ENCODE peak calls at places on chromosomes 1 and 21, in six cellular contexts. J, M, X, Y, R and T are unnamed samples.

GRCh38 chr1:232168513-232168912 is 461.4 kb downstream of the SIPA1L2 start:
- DNase-seq in R (no peak), J (no peak), X (no peak), M (no peak), Y (no peak), T (no peak)

GRCh38 chr1:186283374-186283773 is 91.7 kb downstream of the TPR start:
- DNase-seq in M (no peak), R (no peak), J (no peak), X (no peak), Y (no peak), T (no peak)

GRCh38 chr21:33302796-33303195 is 22.0 kb upstream of the IFNAR1 start:
- DNase-seq in Y (no peak), J (no peak), R (no peak), X (no peak), M (no peak), T (no peak)

GRCh38 chr1:192762265-192762664 is 46.6 kb upstream of the RGS2 start:
- DNase-seq in J (no peak), M (no peak), X (no peak), R (no peak), Y (no peak), T (no peak)

GRCh38 chr1:164308101-164308500 is 250.9 kb upstream of the PBX1 start:
- DNase-seq in X (no peak), J (no peak), R (no peak), M (no peak), Y (no peak), T (no peak)

GRCh38 chr1:11174271-11174942 is 14.7 kb upstream of the ANGPTL7 start:
- DNase-seq in M (no peak), R (no peak), Y (no peak), X (no peak), J (no peak), T (no peak)

GRCh38 chr1:183272390-183272801 is 86.3 kb downstream of the LAMC2 start:
- DNase-seq in Y (no peak), M (no peak), R (no peak), J (no peak), X (peak; percentile 48), T (no peak)

GRCh38 chr21:34874689-34875513 is 174.2 kb downstream of the RUNX1 start:
- DNase-seq in X (no peak), J (no peak), R (no peak), Y (no peak), M (no peak), T (no peak)

GRCh38 chr1:93839756-93840155 is 39.2 kb downstream of the DNTTIP2 start:
- DNase-seq in J (no peak), M (no peak), R (no peak), Y (no peak), X (no peak), T (no peak)

GRCh38 chr1:96362623-96363022 is 359.0 kb upstream of the PTBP2 start:
- DNase-seq in X (peak; percentile 95), Y (no peak), R (no peak), M (no peak), J (no peak), T (no peak)

GRCh38 chr21:35974801-35975200 is 85.5 kb downstream of the SETD4 start:
- DNase-seq in M (no peak), J (no peak), Y (no peak), X (peak; percentile 61), R (no peak), T (peak; percentile 60)

GRCh38 chr1:37485902-37486679 is 11.7 kb downstream of the ZC3H12A start:
- DNase-seq in M (no peak), X (peak; percentile 66), J (no peak), R (peak; percentile 61), Y (no peak), T (no peak)

GRCh38 chr1:11806307-11806936 is 431 bp downstream of the CLCN6 start:
- DNase-seq in Y (no peak), X (peak; percentile 29), J (no peak), M (peak; percentile 58), R (no peak), T (peak; percentile 21)

GRCh38 chr1:119816407-119816806 is 5.1 kb upstream of the REG4 start:
- DNase-seq in X (no peak), J (no peak), Y (no peak), M (no peak), R (no peak), T (peak; percentile 75)

GRCh38 chr1:60727553-60727952 is 354.8 kb upstream of the NFIA start:
- DNase-seq in R (no peak), X (no peak), M (no peak), Y (no peak), J (no peak), T (no peak)

GRCh38 chr1:208929575-208929974 is 653.9 kb upstream of the CAMK1G start:
- DNase-seq in Y (no peak), X (peak; percentile 1), M (no peak), R (no peak), J (no peak), T (no peak)

GRCh38 chr1:58304584-58304983 is 241.9 kb downstream of the OMA1 start:
- DNase-seq in X (no peak), R (no peak), M (peak; percentile 53), Y (no peak), J (no peak), T (peak; percentile 79)

DNA sequence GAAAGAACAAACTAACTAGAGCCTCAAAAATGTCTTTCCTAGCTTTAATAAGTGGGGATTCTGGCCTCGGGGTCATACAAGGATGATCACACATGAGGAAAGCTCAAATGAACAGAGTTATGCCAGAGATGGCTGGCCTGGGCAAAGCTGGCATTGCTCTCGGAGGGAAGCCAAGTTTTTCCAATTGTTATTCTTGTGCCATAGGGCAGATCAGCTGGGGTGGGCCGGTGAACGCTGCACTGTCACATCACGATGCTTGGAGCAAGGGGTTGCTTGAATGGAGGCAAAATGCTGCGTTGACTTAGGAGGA is 75.9 kb upstream of the LYST start:
- DNase-seq in X (no peak), R (no peak), Y (no peak), J (no peak), M (no peak), T (no peak)
- H3K4me1 ChIP-seq in X (peaks cover 11% of the 10 kb centered on the region), R (no peaks in the 10 kb centered on the region), Y (no peaks in the 10 kb centered on the region), J (no peaks in the 10 kb centered on the region), M (no peaks in the 10 kb centered on the region), T (no peaks in the 10 kb centered on the region)

GRCh38 chr1:201508809-201509208 is 1.9 kb upstream of the CSRP1 start:
- DNase-seq in R (no peak), X (no peak), Y (no peak), J (no peak), M (no peak), T (no peak)

GRCh38 chr1:201510734-201511133 is 3.8 kb upstream of the CSRP1 start:
- DNase-seq in R (no peak), M (no peak), X (no peak), J (no peak), Y (no peak), T (peak; percentile 0)

GRCh38 chr1:201511925-201512539 is 5.1 kb upstream of the CSRP1 start:
- DNase-seq in R (peak; percentile 93), Y (peak; percentile 77), X (peak; percentile 57), M (peak; percentile 80), J (peak; percentile 18), T (peak; percentile 64)

GRCh38 chr1:201511396-201511795 is 4.5 kb upstream of the CSRP1 start:
- DNase-seq in X (no peak), R (peak; percentile 48), M (no peak), Y (no peak), J (no peak), T (peak; percentile 70)

DNA sequence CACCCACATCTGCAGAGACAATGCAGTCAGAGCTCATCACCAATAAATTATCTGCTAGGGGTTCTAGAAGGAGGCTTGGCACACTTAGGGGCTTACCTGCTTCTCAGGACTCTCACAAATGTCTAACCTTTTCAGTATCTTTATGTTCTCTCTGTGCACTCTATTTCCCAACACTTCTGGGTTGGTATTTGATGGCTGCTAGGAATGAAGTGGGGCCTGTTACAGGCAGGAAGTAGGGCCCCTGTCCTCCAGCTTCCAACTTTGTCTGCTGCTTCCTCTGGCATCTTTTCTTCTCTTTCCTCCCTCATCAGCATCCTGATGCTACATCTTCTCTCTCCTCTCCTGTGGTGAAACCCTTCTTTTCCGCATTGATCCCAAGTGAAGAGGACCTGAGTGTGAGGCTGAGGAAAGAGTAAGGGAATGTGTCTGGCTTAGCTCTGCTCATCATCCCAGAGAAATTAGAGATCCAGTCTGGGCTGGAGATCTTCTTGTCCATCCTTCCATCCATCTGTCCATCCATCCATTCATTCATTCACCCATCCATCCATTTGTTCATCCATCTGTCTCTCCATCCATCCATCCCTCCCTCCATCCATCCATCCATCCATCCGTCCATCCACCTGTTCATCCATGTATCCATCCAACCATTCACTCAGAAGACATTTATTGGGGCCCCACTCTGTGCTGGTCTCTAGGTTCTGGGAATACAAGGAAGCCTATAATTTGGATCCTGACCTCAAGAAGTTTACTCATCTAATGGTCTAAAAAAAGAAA is 2.9 kb upstream of the CSRP1 start:
- DNase-seq in X (no peak), J (no peak), R (no peak), Y (no peak), M (no peak), T (no peak)
- H3K27ac ChIP-seq in X (no peak overlapping the region), J (no peak overlapping the region), R (no peak overlapping the region), Y (no peak overlapping the region), M (no peak overlapping the region), T (no peak overlapping the region)

DNA sequence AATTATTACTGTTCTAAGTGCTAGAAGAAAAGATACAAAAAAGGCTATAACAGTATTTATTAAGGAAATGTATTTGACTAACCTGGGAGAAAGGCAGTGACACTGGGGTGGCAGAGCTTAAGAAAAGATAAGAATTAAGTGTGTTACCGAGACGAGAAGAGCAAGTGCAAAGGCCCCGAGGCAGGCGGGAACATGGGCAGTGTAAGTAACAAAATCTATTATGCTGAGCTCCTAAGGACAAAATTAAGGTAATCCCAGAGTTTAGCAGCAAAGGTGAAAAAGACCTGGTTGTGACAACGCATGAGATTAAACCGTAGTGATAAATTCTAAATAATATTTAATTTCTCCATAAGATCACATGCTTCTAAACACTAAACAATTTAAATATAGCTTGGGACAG is 167.6 kb downstream of the RERE start:
- DNase-seq in R (no peak), M (no peak), X (no peak), J (no peak), Y (no peak), T (no peak)
- H3K4me1 ChIP-seq in R (peaks cover 12% of the 10 kb centered on the region), M (peaks cover 29% of the 10 kb centered on the region), X (peaks cover 10% of the 10 kb centered on the region), J (no peaks in the 10 kb centered on the region), Y (no peaks in the 10 kb centered on the region), T (peaks cover 84% of the 10 kb centered on the region)

DNA sequence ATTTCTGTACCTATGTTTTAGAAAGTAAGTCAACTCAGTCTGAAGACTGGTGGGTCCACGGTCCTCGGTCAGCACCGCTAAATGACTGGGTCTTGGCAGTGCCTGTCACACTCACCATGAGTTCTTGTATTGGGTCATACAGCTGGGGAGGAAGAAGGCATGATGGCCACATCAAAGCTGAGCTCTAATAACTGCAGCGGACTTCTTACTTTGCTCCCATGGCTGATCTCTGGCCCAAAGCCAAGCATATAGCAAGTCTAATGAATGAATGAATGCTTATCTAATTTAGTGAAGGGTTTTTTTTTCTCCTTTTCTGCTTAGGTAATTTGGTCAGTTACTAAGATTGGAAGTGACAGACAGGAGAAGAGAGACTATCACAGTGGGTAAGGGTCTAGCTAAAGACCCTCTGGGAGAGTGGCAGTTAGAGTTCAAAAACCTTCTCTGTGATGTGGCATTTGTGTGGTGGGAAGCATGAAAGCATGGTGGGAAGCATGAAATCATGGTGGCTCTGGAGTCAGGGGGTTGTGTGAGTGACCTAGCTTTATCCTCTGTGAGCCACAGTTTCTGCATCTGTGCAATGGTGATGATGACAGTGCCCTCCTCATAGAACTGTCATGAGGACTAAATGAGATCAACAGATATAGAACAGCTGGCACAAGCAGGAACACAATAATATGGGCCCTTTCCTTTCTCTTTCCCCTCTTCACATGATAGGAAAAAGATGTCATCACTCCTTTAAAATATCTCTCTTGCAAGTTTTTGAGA is 78.9 kb upstream of the JAK1 start:
- DNase-seq in R (no peak), Y (no peak), J (no peak), X (no peak), M (no peak), T (peak; percentile 16)
- H3K27ac ChIP-seq in R (no peak overlapping the region), Y (no peak overlapping the region), J (no peak overlapping the region), X (no peak overlapping the region), M (no peak overlapping the region), T (peak overlapping the region; percentile 3)